ENCODE peak calls at places on chromosomes 13 and 19, in five cellular contexts. One of them, this sample, is unnamed.
A peak's percentile ranks its signal among the peaks of the same experiment; 100 is the strongest.

GRCh38 chr13:32669030-32669646 is 82.9 kb downstream of the PDS5B start:
- DNase-seq in Caco-2: peak; percentile 52
- DNase-seq in breast epithelium: no peak
- DNase-seq in tibial artery: no peak
- DNase-seq in fibroblast of mammary gland: peak; percentile 68
- DNase-seq in this sample: peak; percentile 71

GRCh38 chr19:1510442-1510806 is 2.4 kb downstream of the ADAMTSL5 start:
- DNase-seq in tibial artery: no peak
- DNase-seq in Caco-2: no peak
- DNase-seq in breast epithelium: no peak
- DNase-seq in fibroblast of mammary gland: no peak
- DNase-seq in this sample: no peak

GRCh38 chr19:29952127-29952526 is 10.1 kb downstream of the URI1 start:
- DNase-seq in fibroblast of mammary gland: no peak
- DNase-seq in Caco-2: no peak
- DNase-seq in tibial artery: no peak
- DNase-seq in breast epithelium: no peak
- DNase-seq in this sample: no peak

GRCh38 chr13:41633776-41634175 is 176.4 kb downstream of the RGCC start:
- DNase-seq in fibroblast of mammary gland: no peak
- DNase-seq in breast epithelium: no peak
- DNase-seq in Caco-2: no peak
- DNase-seq in tibial artery: no peak
- DNase-seq in this sample: no peak

GRCh38 chr13:104641309-104641708 is 1575.1 kb upstream of the SLC10A2 start:
- DNase-seq in tibial artery: no peak
- DNase-seq in fibroblast of mammary gland: peak; percentile 15
- DNase-seq in Caco-2: no peak
- DNase-seq in breast epithelium: no peak
- DNase-seq in this sample: peak; percentile 32

GRCh38 chr13:105452895-105453294 is 1082.6 kb downstream of the EFNB2 start:
- DNase-seq in tibial artery: no peak
- DNase-seq in fibroblast of mammary gland: no peak
- DNase-seq in breast epithelium: no peak
- DNase-seq in Caco-2: no peak
- DNase-seq in this sample: no peak

GRCh38 chr19:4052114-4052992 is 14.3 kb downstream of the ZBTB7A start:
- DNase-seq in tibial artery: no peak
- DNase-seq in fibroblast of mammary gland: peak; percentile 85
- DNase-seq in Caco-2: no peak
- DNase-seq in breast epithelium: peak; percentile 81
- DNase-seq in this sample: no peak

GRCh38 chr13:27472941-27473340 is 22.6 kb upstream of the MTIF3 start:
- DNase-seq in breast epithelium: no peak
- DNase-seq in fibroblast of mammary gland: no peak
- DNase-seq in tibial artery: no peak
- DNase-seq in Caco-2: no peak
- DNase-seq in this sample: no peak

GRCh38 chr13:27966641-27967202 is 2.4 kb downstream of the CDX2 start:
- DNase-seq in breast epithelium: no peak
- DNase-seq in fibroblast of mammary gland: no peak
- DNase-seq in Caco-2: peak; percentile 56
- DNase-seq in tibial artery: no peak
- DNase-seq in this sample: no peak

GRCh38 chr13:33761744-33762143 is 56.2 kb upstream of the RFC3 start:
- DNase-seq in tibial artery: no peak
- DNase-seq in Caco-2: peak; percentile 21
- DNase-seq in breast epithelium: no peak
- DNase-seq in fibroblast of mammary gland: peak; percentile 11
- DNase-seq in this sample: peak; percentile 52

GRCh38 chr13:60111726-60112125 is 52.0 kb downstream of the DIAPH3 start:
- DNase-seq in Caco-2: no peak
- DNase-seq in tibial artery: no peak
- DNase-seq in fibroblast of mammary gland: no peak
- DNase-seq in breast epithelium: no peak
- DNase-seq in this sample: peak; percentile 12

GRCh38 chr19:36059180-36059910 is 4.6 kb downstream of the WDR62 start:
- DNase-seq in breast epithelium: no peak
- DNase-seq in tibial artery: no peak
- DNase-seq in Caco-2: no peak
- DNase-seq in fibroblast of mammary gland: no peak
- DNase-seq in this sample: no peak

GRCh38 chr19:2425622-2426581 is 1.5 kb downstream of the TIMM13 start:
- DNase-seq in Caco-2: no peak
- DNase-seq in fibroblast of mammary gland: no peak
- DNase-seq in tibial artery: no peak
- DNase-seq in breast epithelium: no peak
- DNase-seq in this sample: no peak

GRCh38 chr13:65112123-65113075 is 2117.7 kb downstream of the PCDH9 start:
- DNase-seq in breast epithelium: no peak
- DNase-seq in Caco-2: no peak
- DNase-seq in fibroblast of mammary gland: no peak
- DNase-seq in tibial artery: no peak
- DNase-seq in this sample: peak; percentile 52

GRCh38 chr13:43411211-43411610 is 375.6 kb downstream of the ENOX1 start:
- DNase-seq in breast epithelium: no peak
- DNase-seq in tibial artery: no peak
- DNase-seq in fibroblast of mammary gland: no peak
- DNase-seq in Caco-2: no peak
- DNase-seq in this sample: no peak

GRCh38 chr13:29878101-29878500 is 27.7 kb upstream of the UBL3 start:
- DNase-seq in breast epithelium: no peak
- DNase-seq in Caco-2: no peak
- DNase-seq in tibial artery: no peak
- DNase-seq in fibroblast of mammary gland: no peak
- DNase-seq in this sample: no peak

GRCh38 chr19:47510516-47511127 is 4.2 kb downstream of the NAPA start:
- DNase-seq in breast epithelium: no peak
- DNase-seq in Caco-2: no peak
- DNase-seq in tibial artery: no peak
- DNase-seq in fibroblast of mammary gland: no peak
- DNase-seq in this sample: no peak

GRCh38 chr19:48681127-48681470 is 8.3 kb upstream of the NTN5 start:
- DNase-seq in tibial artery: no peak
- DNase-seq in breast epithelium: no peak
- DNase-seq in fibroblast of mammary gland: peak; percentile 82
- DNase-seq in Caco-2: no peak
- DNase-seq in this sample: peak; percentile 56

GRCh38 chr19:46287585-46287984 is 9.3 kb upstream of the HIF3A start:
- DNase-seq in tibial artery: no peak
- DNase-seq in fibroblast of mammary gland: peak; percentile 57
- DNase-seq in Caco-2: no peak
- DNase-seq in breast epithelium: no peak
- DNase-seq in this sample: no peak

GRCh38 chr19:1410136-1410786 is 2.9 kb downstream of the DAZAP1 start:
- DNase-seq in Caco-2: no peak
- DNase-seq in tibial artery: no peak
- DNase-seq in breast epithelium: no peak
- DNase-seq in fibroblast of mammary gland: peak; percentile 81
- DNase-seq in this sample: peak; percentile 61

GRCh38 chr19:49808762-49809154 is 4.3 kb downstream of the FUZ start:
- DNase-seq in Caco-2: peak; percentile 95
- DNase-seq in fibroblast of mammary gland: peak; percentile 71
- DNase-seq in breast epithelium: peak; percentile 90
- DNase-seq in tibial artery: peak; percentile 95
- DNase-seq in this sample: peak; percentile 82

GRCh38 chr19:36939153-36939552 is 23.0 kb downstream of the ZNF568 start:
- DNase-seq in breast epithelium: no peak
- DNase-seq in fibroblast of mammary gland: peak; percentile 12
- DNase-seq in tibial artery: no peak
- DNase-seq in Caco-2: no peak
- DNase-seq in this sample: no peak

GRCh38 chr19:4343845-4344713 is 717 bp downstream of the MPND start:
- DNase-seq in tibial artery: peak; percentile 49
- DNase-seq in breast epithelium: no peak
- DNase-seq in Caco-2: no peak
- DNase-seq in fibroblast of mammary gland: no peak
- DNase-seq in this sample: no peak

GRCh38 chr19:48650974-48651681 is 5.1 kb upstream of the CA11 start:
- DNase-seq in Caco-2: no peak
- DNase-seq in fibroblast of mammary gland: no peak
- DNase-seq in tibial artery: no peak
- DNase-seq in breast epithelium: no peak
- DNase-seq in this sample: no peak

GRCh38 chr13:80137994-80138393 is 202.9 kb downstream of the SPRY2 start:
- DNase-seq in breast epithelium: no peak
- DNase-seq in Caco-2: no peak
- DNase-seq in tibial artery: no peak
- DNase-seq in fibroblast of mammary gland: no peak
- DNase-seq in this sample: no peak

GRCh38 chr13:80131204-80131603 is 209.7 kb downstream of the SPRY2 start:
- DNase-seq in Caco-2: peak; percentile 72
- DNase-seq in tibial artery: peak; percentile 59
- DNase-seq in fibroblast of mammary gland: peak; percentile 76
- DNase-seq in breast epithelium: peak; percentile 33
- DNase-seq in this sample: peak; percentile 68

GRCh38 chr13:80134360-80134759 is 206.6 kb downstream of the SPRY2 start:
- DNase-seq in breast epithelium: no peak
- DNase-seq in fibroblast of mammary gland: no peak
- DNase-seq in Caco-2: no peak
- DNase-seq in tibial artery: no peak
- DNase-seq in this sample: no peak

GRCh38 chr13:80132741-80133601 is 208.0 kb downstream of the SPRY2 start:
- DNase-seq in Caco-2: peak; percentile 87
- DNase-seq in tibial artery: peak; percentile 52
- DNase-seq in fibroblast of mammary gland: peak; percentile 69
- DNase-seq in breast epithelium: peak; percentile 53
- DNase-seq in this sample: peak; percentile 62

DNA sequence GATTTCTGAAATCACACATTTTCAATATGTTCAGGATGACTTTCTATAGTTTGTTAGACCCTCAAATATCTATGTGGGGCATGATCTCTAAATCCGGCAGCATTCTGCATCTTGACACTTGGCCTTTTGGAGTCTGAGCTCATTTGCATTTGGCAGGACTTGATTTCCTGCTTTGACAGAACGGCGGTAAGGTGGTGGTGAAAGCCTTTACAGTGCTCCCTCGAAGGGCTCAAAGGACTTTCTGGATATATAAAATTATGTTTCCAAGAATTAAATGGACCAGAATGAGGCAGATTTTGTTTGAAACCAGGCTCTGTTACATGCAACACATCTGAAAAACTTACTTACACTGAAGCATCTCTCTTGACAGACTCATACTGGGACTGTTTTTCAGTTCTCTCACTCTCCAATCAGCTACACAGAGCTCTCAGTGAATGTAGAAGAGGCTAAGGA is 207.3 kb downstream of the SPRY2 start:
- DNase-seq in tibial artery: no peak
- DNase-seq in breast epithelium: no peak
- DNase-seq in Caco-2: no peak
- DNase-seq in fibroblast of mammary gland: peak; percentile 27
- DNase-seq in this sample: no peak
- H3K4me3 ChIP-seq in tibial artery: peak overlapping the region; percentile 29
- H3K4me3 ChIP-seq in breast epithelium: peak overlapping the region; percentile 45
- H3K4me3 ChIP-seq in Caco-2: no peak overlapping the region
- H3K4me3 ChIP-seq in fibroblast of mammary gland: no peak overlapping the region
- H3K4me3 ChIP-seq in this sample: no peak overlapping the region

GRCh38 chr19:38250428-38250820 is 5.8 kb downstream of the PPP1R14A start:
- DNase-seq in fibroblast of mammary gland: no peak
- DNase-seq in tibial artery: no peak
- DNase-seq in breast epithelium: no peak
- DNase-seq in Caco-2: no peak
- DNase-seq in this sample: no peak

GRCh38 chr19:38252935-38253691 is 3.1 kb downstream of the PPP1R14A start:
- DNase-seq in tibial artery: peak; percentile 51
- DNase-seq in Caco-2: no peak
- DNase-seq in fibroblast of mammary gland: no peak
- DNase-seq in breast epithelium: peak; percentile 75
- DNase-seq in this sample: no peak

GRCh38 chr19:38251564-38252051 is 4.6 kb downstream of the PPP1R14A start:
- DNase-seq in breast epithelium: peak; percentile 85
- DNase-seq in Caco-2: no peak
- DNase-seq in fibroblast of mammary gland: no peak
- DNase-seq in tibial artery: peak; percentile 73
- DNase-seq in this sample: no peak

GRCh38 chr19:38252385-38252784 is 3.8 kb downstream of the PPP1R14A start:
- DNase-seq in breast epithelium: no peak
- DNase-seq in fibroblast of mammary gland: no peak
- DNase-seq in tibial artery: no peak
- DNase-seq in Caco-2: no peak
- DNase-seq in this sample: no peak

DNA sequence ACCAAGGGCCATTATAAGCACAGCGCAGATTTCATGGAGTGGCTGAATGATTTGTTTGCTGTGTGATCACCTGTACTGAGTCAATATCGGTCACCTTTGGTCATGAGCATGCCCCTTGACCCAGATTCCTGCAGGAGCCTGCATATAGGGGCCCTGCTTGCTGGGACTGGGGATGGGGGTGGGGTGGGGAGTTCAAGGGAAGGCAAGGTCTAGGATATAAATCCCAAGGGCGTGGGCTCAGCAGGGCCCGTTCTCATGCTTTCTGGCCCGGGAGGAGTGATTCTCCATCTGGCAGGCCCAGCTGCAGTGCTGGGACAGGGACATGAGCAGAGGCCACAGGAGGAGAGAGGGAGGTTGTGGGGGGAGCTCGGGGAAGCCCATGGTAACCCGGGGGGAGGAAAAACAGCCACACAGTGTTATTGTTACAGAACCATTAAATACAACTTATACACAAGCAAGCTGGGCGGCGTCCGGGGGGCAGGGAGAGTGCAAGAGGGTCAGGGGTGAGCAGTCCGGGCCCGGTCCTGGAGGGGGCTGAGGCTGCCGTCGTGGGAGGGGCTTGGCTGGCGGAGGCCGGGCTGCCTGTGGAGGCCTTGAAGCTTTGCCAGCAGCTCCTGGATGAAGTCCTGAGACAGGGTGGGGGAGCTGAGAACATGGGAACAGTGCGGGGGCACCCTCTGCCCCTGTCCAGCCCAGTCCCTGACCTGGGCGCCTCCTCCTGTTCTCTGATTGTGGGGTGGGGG is 5.2 kb downstream of the PPP1R14A start:
- DNase-seq in breast epithelium: peak; percentile 77
- DNase-seq in Caco-2: peak; percentile 87
- DNase-seq in fibroblast of mammary gland: no peak
- DNase-seq in tibial artery: peak; percentile 64
- DNase-seq in this sample: peak; percentile 43
- H3K4me3 ChIP-seq in breast epithelium: peak overlapping the region; percentile 62
- H3K4me3 ChIP-seq in Caco-2: no peak overlapping the region
- H3K4me3 ChIP-seq in fibroblast of mammary gland: no peak overlapping the region
- H3K4me3 ChIP-seq in tibial artery: peak overlapping the region; percentile 79
- H3K4me3 ChIP-seq in this sample: no peak overlapping the region

DNA sequence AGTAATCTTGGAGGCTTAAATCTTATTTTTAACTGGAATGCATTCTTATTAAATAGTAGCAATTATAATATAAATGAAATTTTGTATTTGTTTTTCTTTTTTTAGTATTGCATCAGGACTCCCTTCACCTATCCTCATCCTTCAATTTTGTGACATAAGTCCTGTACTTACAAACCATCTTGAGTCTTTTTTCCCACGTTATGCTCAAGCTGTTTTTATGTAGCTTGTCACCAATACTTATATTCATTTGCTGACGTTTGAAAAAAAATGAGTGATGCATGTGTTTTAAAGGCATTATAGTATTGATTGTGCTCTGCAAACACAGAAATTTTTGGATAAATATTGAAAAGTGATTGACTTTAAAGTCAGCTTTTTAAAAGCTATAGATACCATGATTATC is 888 bp downstream of the GPR18 start:
- DNase-seq in fibroblast of mammary gland: no peak
- DNase-seq in Caco-2: no peak
- DNase-seq in tibial artery: no peak
- DNase-seq in breast epithelium: no peak
- DNase-seq in this sample: no peak
- H3K4me3 ChIP-seq in fibroblast of mammary gland: no peak overlapping the region
- H3K4me3 ChIP-seq in Caco-2: no peak overlapping the region
- H3K4me3 ChIP-seq in tibial artery: no peak overlapping the region
- H3K4me3 ChIP-seq in breast epithelium: no peak overlapping the region
- H3K4me3 ChIP-seq in this sample: no peak overlapping the region

GRCh38 chr19:17402982-17403855 is 2.2 kb downstream of the BST2 start:
- DNase-seq in tibial artery: no peak
- DNase-seq in Caco-2: no peak
- DNase-seq in fibroblast of mammary gland: no peak
- DNase-seq in breast epithelium: no peak
- DNase-seq in this sample: no peak
- H3K4me3 ChIP-seq in tibial artery: no peak overlapping the region
- H3K4me3 ChIP-seq in Caco-2: no peak overlapping the region
- H3K4me3 ChIP-seq in fibroblast of mammary gland: no peak overlapping the region
- H3K4me3 ChIP-seq in breast epithelium: peak overlapping the region; percentile 68
- H3K4me3 ChIP-seq in this sample: no peak overlapping the region

This sample was measured in astrocyte of the spinal cord.